ENCODE peak calls at places on chromosome 16, in five cellular contexts. T, H, R, F and Z are unnamed samples.

GRCh38 chr16:52050418-52050817 is 496.5 kb downstream of the TOX3 start:
- DNase-seq in T (no peak), H (no peak), R (peak; percentile 34), F (peak; percentile 5), Z (no peak)

GRCh38 chr16:50336884-50337283 is 31.9 kb downstream of the BRD7 start:
- DNase-seq in T (no peak), H (no peak), R (no peak), F (no peak), Z (no peak)

GRCh38 chr16:85019659-85020245 is 7.8 kb upstream of the KIAA0513 start:
- DNase-seq in T (peak; percentile 78), H (peak; percentile 69), R (no peak), F (no peak), Z (no peak)

GRCh38 chr16:68400924-68401460 is 47.3 kb downstream of the SMPD3 start:
- DNase-seq in T (no peak), H (no peak), R (no peak), F (no peak), Z (no peak)

GRCh38 chr16:56119138-56119537 is 72.2 kb upstream of the GNAO1 start:
- DNase-seq in T (no peak), H (no peak), R (no peak), F (no peak), Z (no peak)

GRCh38 chr16:80607204-80607603 is 66.4 kb downstream of the DYNLRB2 start:
- DNase-seq in T (no peak), H (no peak), R (no peak), F (no peak), Z (peak; percentile 31)

GRCh38 chr16:4693956-4694663 is 748 bp downstream of the NUDT16L1 start:
- DNase-seq in T (peak; percentile 81), H (peak; percentile 67), R (peak; percentile 36), F (peak; percentile 42), Z (peak; percentile 78)

GRCh38 chr16:75250809-75251279 is 580 bp downstream of the BCAR1 start:
- DNase-seq in T (peak; percentile 79), H (peak; percentile 54), R (peak; percentile 67), F (peak; percentile 52), Z (peak; percentile 76)

GRCh38 chr16:17602678-17603077 is 131.9 kb upstream of the XYLT1 start:
- DNase-seq in T (no peak), H (no peak), R (no peak), F (no peak), Z (no peak)

GRCh38 chr16:66324785-66325184 is 41.7 kb upstream of the CDH5 start:
- DNase-seq in T (no peak), H (no peak), R (peak; percentile 26), F (peak; percentile 59), Z (no peak)

GRCh38 chr16:51762081-51762995 is 611.3 kb upstream of the SALL1 start:
- DNase-seq in T (peak; percentile 79), H (peak; percentile 78), R (peak; percentile 55), F (peak; percentile 74), Z (peak; percentile 72)

GRCh38 chr16:84396537-84397008 is 28.2 kb downstream of the ATP2C2 start:
- DNase-seq in T (no peak), H (no peak), R (peak; percentile 76), F (peak; percentile 9), Z (peak; percentile 58)

GRCh38 chr16:17412221-17412620 is 58.5 kb downstream of the XYLT1 start:
- DNase-seq in T (no peak), H (no peak), R (no peak), F (no peak), Z (no peak)

GRCh38 chr16:22296225-22297113 is 740 bp upstream of the POLR3E start:
- DNase-seq in T (peak; percentile 64), H (no peak), R (no peak), F (peak; percentile 14), Z (no peak)

GRCh38 chr16:24993722-24994686 is 21.2 kb downstream of the ARHGAP17 start:
- DNase-seq in T (no peak), H (no peak), R (peak; percentile 93), F (peak; percentile 85), Z (no peak)

GRCh38 chr16:83068686-83069085 is 441.9 kb downstream of the CDH13 start:
- DNase-seq in T (no peak), H (no peak), R (no peak), F (peak; percentile 30), Z (no peak)

GRCh38 chr16:50797456-50797855 is 55.6 kb downstream of the CYLD start:
- DNase-seq in T (no peak), H (no peak), R (no peak), F (no peak), Z (no peak)

GRCh38 chr16:23114131-23114904 is 34.9 kb downstream of the USP31 start:
- DNase-seq in T (no peak), H (no peak), R (no peak), F (no peak), Z (no peak)